ENCODE peak calls at places on chromosomes 3 and 15, in five cellular contexts. Q is sigmoid colon, F is uterus, I is heart left ventricle, N is esophagus squamous epithelium. E is an unnamed sample.

GRCh38 chr15:34729056-34729455 is 25.7 kb downstream of the GJD2 start:
- DNase-seq in Q (no peak), F (no peak), I (no peak), N (no peak), E (no peak)

GRCh38 chr15:76185716-76186115 is 125.6 kb downstream of the ETFA start:
- DNase-seq in Q (no peak), F (no peak), I (no peak), N (no peak), E (no peak)

GRCh38 chr3:46960081-46960701 is 16.4 kb downstream of the CCDC12 start:
- DNase-seq in Q (no peak), F (no peak), I (no peak), N (no peak), E (no peak)

GRCh38 chr3:158471639-158472294 is 99.2 kb upstream of the MLF1 start:
- DNase-seq in Q (no peak), F (no peak), I (no peak), N (no peak), E (no peak)

GRCh38 chr15:62469874-62470688 is 305.0 kb upstream of the C2CD4B start:
- DNase-seq in Q (peak), F (peak), I (peak), N (no peak), E (peak)

GRCh38 chr3:149216195-149216869 is 5.3 kb downstream of the CP start:
- DNase-seq in Q (no peak), F (no peak), I (no peak), N (no peak), E (no peak)

GRCh38 chr15:36479200-36479896 is 100.1 kb upstream of the CDIN1 start:
- DNase-seq in Q (no peak), F (no peak), I (no peak), N (no peak), E (no peak)

GRCh38 chr3:51710631-51711351 is 3.9 kb downstream of the GRM2 start:
- DNase-seq in Q (no peak), F (no peak), I (no peak), N (no peak), E (no peak)

GRCh38 chr15:48834756-48835155 is 23.9 kb upstream of the CEP152 start:
- DNase-seq in Q (no peak), F (no peak), I (no peak), N (no peak), E (no peak)

GRCh38 chr3:164620423-164620822 is 457.9 kb downstream of the SI start:
- DNase-seq in Q (no peak), F (no peak), I (no peak), N (no peak), E (no peak)

GRCh38 chr3:193992062-193992461 is 143.9 kb upstream of the HES1 start:
- DNase-seq in Q (no peak), F (no peak), I (no peak), N (no peak), E (no peak)

GRCh38 chr3:187628169-187628568 is 42.0 kb downstream of the SST start:
- DNase-seq in Q (no peak), F (no peak), I (no peak), N (no peak), E (no peak)

GRCh38 chr15:95464091-95464888 is 866.2 kb upstream of the NR2F2 start:
- DNase-seq in Q (no peak), F (peak), I (no peak), N (no peak), E (no peak)

GRCh38 chr15:95457520-95457919 is 873.0 kb upstream of the NR2F2 start:
- DNase-seq in Q (no peak), F (no peak), I (peak), N (no peak), E (no peak)

GRCh38 chr15:95458736-95459135 is 871.8 kb upstream of the NR2F2 start:
- DNase-seq in Q (no peak), F (no peak), I (peak), N (no peak), E (no peak)

DNA sequence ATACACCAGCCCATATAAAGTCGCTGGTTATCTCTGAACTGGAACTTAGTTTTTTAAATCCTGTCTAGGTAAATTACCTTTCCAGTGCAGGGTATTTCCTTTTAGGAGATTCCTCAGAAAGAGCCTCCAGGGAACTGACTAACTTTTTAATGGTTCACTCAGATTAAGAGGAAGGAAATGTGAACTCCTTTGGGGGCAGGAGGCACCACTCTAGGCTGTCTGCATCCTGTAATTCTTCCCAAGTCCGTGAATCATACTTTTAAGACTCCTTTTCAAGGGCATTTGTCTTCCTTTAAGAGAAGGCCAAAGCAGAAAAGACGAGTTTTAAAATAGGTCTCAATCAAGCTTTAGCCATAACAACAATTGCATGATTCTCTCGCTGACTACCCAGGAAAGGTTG is 871.2 kb upstream of the NR2F2 start:
- DNase-seq in Q (no peak), F (no peak), I (no peak), N (no peak), E (no peak)
- TF ChIP-seq POLR2A in Q (no peak), F (no peak), I (no peak), N (no peak), E (no peak)

DNA sequence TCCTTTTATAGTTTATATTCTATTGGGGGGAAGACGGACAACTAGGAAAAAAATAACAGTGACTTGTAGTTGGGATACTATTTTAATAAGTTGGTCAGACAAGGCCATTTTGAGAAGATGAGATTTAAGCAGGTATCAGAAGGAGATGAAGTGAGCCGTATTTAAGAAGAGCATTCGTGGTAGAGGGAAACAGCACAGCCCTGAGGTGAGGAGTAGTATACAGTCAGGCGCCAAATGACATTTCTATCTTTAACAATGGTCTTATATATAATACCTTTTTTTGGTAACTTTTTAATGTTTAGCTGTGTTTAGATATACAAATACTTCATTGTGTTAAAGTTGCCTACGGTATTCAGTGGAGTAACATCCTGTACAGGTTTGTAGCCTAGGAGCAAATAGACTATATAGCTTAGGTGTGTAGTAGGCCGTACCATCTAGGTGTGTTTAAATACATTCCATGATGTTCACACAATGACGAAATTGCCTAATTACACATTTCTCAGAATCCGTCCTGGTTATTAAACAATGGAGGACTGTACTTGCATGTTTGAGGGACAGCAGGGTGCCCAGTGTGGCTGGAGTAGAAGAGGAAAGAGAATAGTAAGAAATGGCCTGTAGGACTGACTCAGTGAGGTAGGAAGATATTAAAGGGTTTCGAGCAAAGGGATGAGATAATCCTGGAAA is 1.6 kb downstream of the NKTR start:
- DNase-seq in Q (no peak), F (no peak), I (no peak), N (no peak), E (no peak)
- H3K4me3 ChIP-seq in Q (peak), F (peak), I (peak), N (peak), E (no peak)

DNA sequence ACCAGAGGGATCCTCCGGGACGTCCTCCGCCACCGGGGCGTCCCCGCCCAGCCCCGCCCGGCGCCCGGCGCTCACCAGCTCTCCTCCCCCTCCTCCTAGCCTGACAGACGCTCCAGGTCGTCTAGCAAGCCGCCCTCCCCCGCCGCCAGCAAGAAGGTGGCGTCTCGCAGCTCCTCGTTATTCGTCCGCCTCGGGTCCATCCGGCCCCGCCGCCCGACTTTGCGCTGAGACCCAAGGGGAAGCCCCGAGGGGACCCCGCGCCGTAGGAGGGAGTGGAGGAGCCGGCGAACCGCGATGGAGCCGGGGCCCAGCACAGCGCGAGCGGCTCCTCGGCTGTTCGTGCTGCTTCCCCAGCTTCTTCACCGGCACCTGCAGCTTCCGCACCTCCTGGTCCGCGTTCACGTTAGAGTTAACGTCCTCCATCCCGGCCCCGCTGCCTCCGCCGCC is 26.3 kb upstream of the MTHFS start:
- DNase-seq in Q (peak), F (peak), I (peak), N (no peak), E (peak)
- TF ChIP-seq CTCF in Q (no peak), F (no peak), I (no peak), N (no peak), E (no peak)

DNA sequence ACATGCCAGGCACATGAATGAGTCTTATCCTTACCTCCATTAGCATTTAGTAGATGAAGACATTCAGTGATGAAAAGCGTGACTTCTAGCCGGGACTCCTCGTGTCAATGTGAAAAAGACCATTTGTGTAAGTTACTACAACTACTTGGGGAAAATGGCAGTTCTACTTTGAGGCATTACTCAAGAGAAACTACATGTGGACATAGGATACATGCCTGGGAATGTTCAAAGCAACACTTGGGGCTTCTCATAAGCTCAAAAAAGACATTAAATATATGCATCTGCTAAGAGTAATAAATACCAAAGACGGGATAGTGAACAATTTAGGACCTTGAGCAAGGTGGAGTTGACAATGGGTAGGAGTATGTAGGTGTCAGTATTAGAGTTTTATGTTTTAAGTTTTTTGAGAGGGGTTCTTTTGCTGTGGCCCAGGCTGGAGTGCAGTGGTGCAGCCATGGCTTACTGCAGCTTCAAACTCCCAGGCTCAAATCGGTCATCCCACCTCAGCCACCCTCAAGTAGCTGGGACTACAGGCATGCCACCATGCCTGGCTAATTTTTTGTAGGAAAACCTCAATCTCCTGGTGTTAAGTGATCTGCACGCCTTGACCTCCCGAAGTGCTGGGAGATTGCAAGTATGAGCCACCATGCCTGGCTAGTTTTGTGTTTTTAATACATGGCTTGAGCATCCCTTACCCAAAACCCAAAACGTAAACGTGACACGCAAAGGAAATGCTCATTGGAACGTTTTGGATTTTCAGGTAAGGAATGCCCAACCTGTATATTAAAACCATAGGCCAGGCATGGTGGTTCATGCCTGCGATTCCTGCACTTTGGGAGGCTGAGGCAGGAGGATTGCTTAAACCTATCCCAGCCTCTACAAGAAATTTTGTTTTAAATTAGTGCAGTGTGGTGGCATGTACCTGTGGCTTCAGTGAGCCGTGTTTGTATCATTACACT is 3.9 kb downstream of the RPLP1 start:
- DNase-seq in Q (no peak), F (no peak), I (no peak), N (no peak), E (peak)
- TF ChIP-seq POLR2A in Q (no peak), F (no peak), I (no peak), N (no peak), E (no peak)

E was measured in lower leg skin.